ENCODE peak calls at places on chromosome 16, in nine cellular contexts. U is naive B cell; B is activated CD8-positive, alpha-beta memory T cell treated with anti-CD3 and anti-CD28 coated beads, Interleukin-2, amount 10 ng/mL, durations not matched to agents 7 days and 5 days; E is NCI-H1436; T is sigmoid colon; O is germinal center; J is HT1080; L is H1; Y is testis. K is an unnamed sample.

GRCh38 chr16:23061669-23062068 is 87.6 kb downstream of the USP31 start:
- DNase-seq in U (no peak), B (no peak), E (no peak), T (no peak), O (no peak), J (peak), L (no peak), Y (no peak), K (no peak)

GRCh38 chr16:81224836-81225235 is 13.7 kb upstream of the BCO1 start:
- DNase-seq in U (no peak), B (no peak), E (no peak), T (no peak), O (no peak), J (no peak), L (no peak), Y (no peak), K (no peak)

GRCh38 chr16:49855280-49855821 is 561 bp downstream of the ZNF423 start:
- DNase-seq in U (peak), B (peak), E (peak), T (peak), O (peak), J (peak), L (peak), Y (peak), K (peak)

GRCh38 chr16:15770107-15770506 is 86.7 kb downstream of the MYH11 start:
- DNase-seq in U (no peak), B (no peak), E (no peak), T (no peak), O (no peak), J (no peak), L (no peak), Y (peak), K (no peak)

GRCh38 chr16:58499092-58499511 is 841 bp upstream of the NDRG4 start:
- DNase-seq in U (no peak), B (no peak), E (no peak), T (peak), O (no peak), J (no peak), L (no peak), Y (no peak), K (no peak)

GRCh38 chr16:78274771-78275170 is 175.3 kb downstream of the WWOX start:
- DNase-seq in U (no peak), B (no peak), E (no peak), T (no peak), O (no peak), J (no peak), L (no peak), Y (no peak), K (no peak)

GRCh38 chr16:77298638-77299360 is 99.6 kb downstream of the SYCE1L start:
- DNase-seq in U (no peak), B (no peak), E (no peak), T (no peak), O (no peak), J (peak), L (no peak), Y (no peak), K (no peak)

GRCh38 chr16:3027983-3028715 is 4.3 kb downstream of the THOC6 start:
- DNase-seq in U (peak), B (peak), E (peak), T (peak), O (peak), J (peak), L (peak), Y (peak), K (peak)

GRCh38 chr16:84504420-84505248 is at the start of gene MEAK7:
- DNase-seq in U (peak), B (peak), E (no peak), T (peak), O (peak), J (peak), L (peak), Y (peak), K (peak)

K was measured in GM13977.